ENCODE peak calls at places on chromosomes 16 and 17, in eight cellular contexts. R, I, C, P, V, F, S and W are unnamed samples.

GRCh38 chr16:9050102-9050830 is 41.2 kb upstream of the HAPSTR1 start:
- DNase-seq in R (no peak), I (peak), C (no peak), P (peak), V (no peak), F (peak), S (peak), W (peak)

GRCh38 chr17:21816592-21817567 is 124.6 kb downstream of the KCNJ18 start:
- DNase-seq in R (no peak), I (no peak), C (no peak), P (no peak), V (no peak), F (no peak), S (no peak), W (no peak)

GRCh38 chr17:32609085-32609484 is 122.3 kb downstream of the CDK5R1 start:
- DNase-seq in R (peak), I (peak), C (peak), P (no peak), V (peak), F (peak), S (peak), W (peak)

GRCh38 chr16:84509032-84509950 is 4.8 kb upstream of the MEAK7 start:
- DNase-seq in R (no peak), I (no peak), C (no peak), P (no peak), V (no peak), F (no peak), S (no peak), W (no peak)

GRCh38 chr16:49652441-49653175 is 203.3 kb downstream of the ZNF423 start:
- DNase-seq in R (peak), I (no peak), C (no peak), P (no peak), V (no peak), F (no peak), S (no peak), W (no peak)

GRCh38 chr16:70375636-70376611 is 29.2 kb downstream of the DDX19A start:
- DNase-seq in R (no peak), I (no peak), C (no peak), P (no peak), V (no peak), F (no peak), S (no peak), W (no peak)

GRCh38 chr16:1090620-1091587 is 5.1 kb downstream of the C1QTNF8 start:
- DNase-seq in R (no peak), I (no peak), C (no peak), P (no peak), V (no peak), F (no peak), S (no peak), W (no peak)

GRCh38 chr17:33137411-33137810 is 145.8 kb downstream of the SPACA3 start:
- DNase-seq in R (no peak), I (no peak), C (no peak), P (no peak), V (no peak), F (no peak), S (no peak), W (no peak)

GRCh38 chr16:1305823-1306222 is 3.6 kb upstream of the UBE2I start:
- DNase-seq in R (no peak), I (no peak), C (no peak), P (no peak), V (no peak), F (no peak), S (no peak), W (no peak)

GRCh38 chr16:26856271-26856670 is 210.5 kb upstream of the C16orf82 start:
- DNase-seq in R (no peak), I (no peak), C (no peak), P (no peak), V (no peak), F (no peak), S (no peak), W (no peak)

GRCh38 chr16:78952630-78953029 is 647.9 kb downstream of the MAF start:
- DNase-seq in R (no peak), I (no peak), C (no peak), P (no peak), V (no peak), F (no peak), S (no peak), W (no peak)

GRCh38 chr17:57201481-57201880 is 54.8 kb upstream of the MSI2 start:
- DNase-seq in R (no peak), I (no peak), C (no peak), P (no peak), V (no peak), F (no peak), S (no peak), W (no peak)

GRCh38 chr16:50498756-50499155 is 49.4 kb upstream of the NKD1 start:
- DNase-seq in R (no peak), I (no peak), C (no peak), P (no peak), V (no peak), F (no peak), S (no peak), W (no peak)

GRCh38 chr16:85611205-85611454 is 2.0 kb upstream of the GSE1 start:
- DNase-seq in R (peak), I (no peak), C (no peak), P (peak), V (no peak), F (no peak), S (peak), W (no peak)

GRCh38 chr17:49980703-49981197 is 11.8 kb downstream of the DLX4 start:
- DNase-seq in R (no peak), I (peak), C (no peak), P (peak), V (peak), F (no peak), S (no peak), W (no peak)

GRCh38 chr17:7897773-7898172 is 9.2 kb downstream of the CHD3 start:
- DNase-seq in R (peak), I (peak), C (no peak), P (no peak), V (peak), F (peak), S (no peak), W (no peak)

GRCh38 chr17:57284583-57284982 is 28.3 kb downstream of the MSI2 start:
- DNase-seq in R (no peak), I (no peak), C (no peak), P (no peak), V (no peak), F (no peak), S (no peak), W (no peak)

GRCh38 chr17:80023261-80024205 is 12.1 kb downstream of the TBC1D16 start:
- DNase-seq in R (no peak), I (peak), C (no peak), P (peak), V (no peak), F (no peak), S (no peak), W (no peak)

GRCh38 chr16:46801428-46802049 is 29.4 kb downstream of the C16orf87 start:
- DNase-seq in R (peak), I (peak), C (no peak), P (peak), V (no peak), F (peak), S (no peak), W (no peak)

GRCh38 chr17:82492647-82493516 is 26.6 kb upstream of the FOXK2 start:
- DNase-seq in R (peak), I (peak), C (peak), P (no peak), V (peak), F (peak), S (no peak), W (no peak)
- H2AFZ ChIP-seq in R (no peak), I (no peak), C (no peak), P (no peak), V (no peak), F (peak), S (no peak), W (no peak)

GRCh38 chr17:17663160-17664072 is 17.8 kb upstream of the RAI1 start:
- DNase-seq in R (peak), I (peak), C (peak), P (peak), V (peak), F (peak), S (peak), W (peak)
- H2AFZ ChIP-seq in R (peak), I (peak), C (no peak), P (no peak), V (peak), F (no peak), S (peak), W (no peak)

DNA sequence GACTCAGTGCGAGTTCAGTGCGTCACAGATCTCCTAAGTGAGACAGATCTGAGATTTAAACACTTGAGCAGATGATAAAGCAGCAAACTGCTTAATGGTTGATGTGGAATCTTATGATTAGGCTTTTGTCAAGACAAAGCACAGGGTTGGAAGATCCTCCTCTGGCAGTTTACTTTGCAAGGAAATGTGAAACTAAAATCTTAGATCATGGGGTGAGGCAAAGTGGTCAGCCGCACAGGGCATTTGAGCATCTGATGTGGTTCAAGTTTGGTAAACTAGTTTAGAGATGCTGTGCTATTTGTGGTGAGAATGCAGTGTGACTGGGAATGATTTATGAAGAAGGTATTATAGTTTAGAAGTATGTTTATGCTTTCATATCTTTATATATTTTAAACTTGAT is 138.0 kb downstream of the TRIM37 start:
- DNase-seq in R (no peak), I (no peak), C (no peak), P (no peak), V (no peak), F (no peak), S (no peak), W (peak)
- H2AFZ ChIP-seq in R (peak), I (no peak), C (no peak), P (no peak), V (no peak), F (no peak), S (no peak), W (no peak)

DNA sequence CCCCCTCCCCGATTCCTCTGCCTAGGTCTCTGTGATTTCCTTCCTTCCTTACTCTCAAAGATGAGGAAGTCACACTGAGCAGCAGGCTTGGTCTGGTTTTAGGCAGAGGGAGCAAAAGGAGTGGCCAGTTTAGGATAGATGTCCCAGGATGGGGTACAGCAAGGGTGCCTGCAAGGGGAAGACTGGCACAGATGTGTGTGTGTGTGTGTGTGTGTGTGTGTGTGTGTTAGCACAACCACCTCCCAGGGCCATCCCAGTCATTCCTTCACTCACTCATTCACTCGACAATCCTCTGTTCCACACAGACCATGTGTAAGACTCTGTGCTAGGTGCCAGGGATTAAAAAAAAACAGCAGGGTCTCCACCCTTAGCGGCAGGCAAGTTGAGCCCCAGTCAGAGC is 35.9 kb downstream of the TMEM132E start:
- DNase-seq in R (no peak), I (no peak), C (no peak), P (no peak), V (no peak), F (no peak), S (no peak), W (no peak)
- H2AFZ ChIP-seq in R (no peak), I (no peak), C (no peak), P (no peak), V (no peak), F (no peak), S (no peak), W (no peak)

DNA sequence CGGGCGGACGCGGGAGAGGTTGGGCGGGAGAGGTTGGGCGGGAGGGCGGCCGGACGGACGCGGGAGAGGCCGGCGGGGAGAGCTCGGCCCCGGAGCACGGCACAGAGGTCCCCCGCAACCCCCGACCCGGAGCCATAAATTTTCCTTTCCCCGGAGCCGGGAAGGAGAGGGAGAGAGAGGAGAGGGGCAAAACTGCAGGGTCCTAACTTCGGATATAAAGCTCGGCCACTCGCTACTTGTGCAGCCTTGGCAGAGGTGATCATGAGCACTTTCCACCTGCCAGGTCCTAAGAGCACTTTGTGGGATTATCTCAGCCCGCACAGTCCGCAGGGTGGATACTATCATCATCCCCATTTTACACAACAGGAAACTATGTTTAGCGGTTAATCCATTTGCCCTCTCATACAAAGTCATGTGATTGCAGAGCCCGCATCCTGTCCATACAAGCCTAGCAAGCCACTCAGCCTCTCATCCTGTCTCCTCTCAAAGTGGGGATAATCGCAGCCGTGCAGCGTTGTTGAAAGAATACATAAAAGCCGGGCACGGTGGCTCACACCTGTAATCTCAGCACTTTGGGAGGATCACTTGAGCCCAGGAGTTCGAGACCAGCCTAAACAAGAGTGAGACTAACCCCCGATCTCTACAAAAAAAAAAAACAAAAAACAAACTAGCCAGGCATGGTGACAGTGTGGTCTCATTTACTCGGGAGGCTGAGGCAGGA is 780 bp upstream of the DCAKD start:
- DNase-seq in R (peak), I (peak), C (peak), P (peak), V (peak), F (peak), S (peak), W (peak)
- H2AFZ ChIP-seq in R (peak), I (peak), C (no peak), P (peak), V (peak), F (peak), S (peak), W (no peak)